ENCODE peak calls at places on chromosomes 7 and 10, in four cellular contexts. S is K562, V is breast epithelium, X is H1. M is an unnamed sample.
A peak's percentile ranks its signal among the peaks of the same experiment; 100 is the strongest.

GRCh38 chr10:127962205-127962604 is 55.3 kb downstream of the PTPRE start:
- DNase-seq in X (no peak), S (no peak), V (no peak), M (no peak)

GRCh38 chr7:139016931-139017511 is 18.8 kb downstream of the ZC3HAV1L start:
- DNase-seq in X (peak; percentile 67), S (peak; percentile 83), V (peak; percentile 31), M (peak; percentile 32)

GRCh38 chr10:60572511-60573194 is 183.0 kb upstream of the ANK3 start:
- DNase-seq in X (no peak), V (no peak), S (no peak), M (no peak)

GRCh38 chr7:1811850-1812692 is 142.0 kb downstream of the ELFN1 start:
- DNase-seq in X (no peak), S (no peak), V (peak; percentile 23), M (no peak)

GRCh38 chr7:96104984-96105383 is 216.9 kb downstream of the SLC25A13 start:
- DNase-seq in V (no peak), S (no peak), X (no peak), M (no peak)

GRCh38 chr7:89681448-89681847 is 472.8 kb upstream of the STEAP1 start:
- DNase-seq in X (no peak), V (no peak), S (no peak), M (no peak)

GRCh38 chr10:97497572-97498075 is 598 bp downstream of the MMS19 start:
- DNase-seq in S (peak; percentile 75), V (peak; percentile 73), X (peak; percentile 73), M (no peak)

GRCh38 chr10:112601214-112602090 is 154.4 kb downstream of the VTI1A start:
- DNase-seq in S (no peak), V (no peak), X (no peak), M (no peak)

GRCh38 chr7:158558816-158559215 is 28.8 kb downstream of the PTPRN2 start:
- DNase-seq in S (no peak), V (no peak), X (no peak), M (no peak)

GRCh38 chr7:128398016-128398840 is 11.6 kb downstream of the IMPDH1 start:
- DNase-seq in X (peak; percentile 92), V (no peak), S (peak; percentile 77), M (no peak)

GRCh38 chr7:75849573-75849972 is 29.3 kb upstream of the RHBDD2 start:
- DNase-seq in X (no peak), S (no peak), V (no peak), M (no peak)

GRCh38 chr7:132424277-132424676 is 152.0 kb downstream of the PLXNA4 start:
- DNase-seq in S (no peak), V (no peak), X (no peak), M (no peak)

GRCh38 chr7:104979167-104979841 is 34.7 kb upstream of the KMT2E start:
- DNase-seq in V (no peak), X (peak; percentile 54), S (no peak), M (peak; percentile 71)

GRCh38 chr10:77671594-77672252 is 34.1 kb upstream of the KCNMA1 start:
- DNase-seq in S (no peak), X (peak; percentile 33), V (no peak), M (no peak)

GRCh38 chr10:15791816-15792524 is 68.3 kb downstream of the MINDY3 start:
- DNase-seq in V (no peak), X (no peak), S (no peak), M (no peak)

GRCh38 chr7:133854739-133855138 is 272.4 kb upstream of the LRGUK start:
- DNase-seq in X (no peak), S (peak; percentile 33), V (no peak), M (peak; percentile 35)

GRCh38 chr10:77744249-77744648 is 106.6 kb upstream of the KCNMA1 start:
- DNase-seq in S (no peak), V (no peak), X (no peak), M (no peak)

GRCh38 chr7:77950548-77950947 is 152.0 kb downstream of the PHTF2 start:
- DNase-seq in S (no peak), X (no peak), V (no peak), M (no peak)

GRCh38 chr7:132349085-132349484 is 227.2 kb downstream of the PLXNA4 start:
- DNase-seq in X (no peak), V (no peak), S (no peak), M (no peak)

GRCh38 chr10:97117372-97117771 is 68.4 kb downstream of the SLIT1 start:
- DNase-seq in V (no peak), S (peak; percentile 13), X (no peak), M (no peak)

GRCh38 chr10:31582365-31583052 is 263.5 kb downstream of the ZEB1 start:
- DNase-seq in X (no peak), V (no peak), S (no peak), M (no peak)

GRCh38 chr7:33774762-33775523 is 130.4 kb upstream of the BMPER start:
- DNase-seq in V (no peak), X (no peak), S (no peak), M (no peak)

GRCh38 chr10:133278577-133279265 is 2.1 kb upstream of the ADAM8 start:
- DNase-seq in X (no peak), S (peak; percentile 80), V (peak; percentile 54), M (no peak)

GRCh38 chr7:27277628-27278027 is 35.0 kb downstream of the EVX1 start:
- DNase-seq in S (no peak), V (no peak), X (no peak), M (no peak)

GRCh38 chr10:58177362-58177947 is 90.2 kb downstream of the IPMK start:
- DNase-seq in V (no peak), X (no peak), S (peak; percentile 17), M (no peak)

GRCh38 chr7:128961030-128961659 is 23.4 kb downstream of the IRF5 start:
- DNase-seq in X (no peak), S (no peak), V (no peak), M (no peak)

GRCh38 chr7:48875300-48875916 is 48.9 kb upstream of the CDC14C start:
- DNase-seq in S (no peak), X (peak; percentile 56), V (peak; percentile 19), M (no peak)

DNA sequence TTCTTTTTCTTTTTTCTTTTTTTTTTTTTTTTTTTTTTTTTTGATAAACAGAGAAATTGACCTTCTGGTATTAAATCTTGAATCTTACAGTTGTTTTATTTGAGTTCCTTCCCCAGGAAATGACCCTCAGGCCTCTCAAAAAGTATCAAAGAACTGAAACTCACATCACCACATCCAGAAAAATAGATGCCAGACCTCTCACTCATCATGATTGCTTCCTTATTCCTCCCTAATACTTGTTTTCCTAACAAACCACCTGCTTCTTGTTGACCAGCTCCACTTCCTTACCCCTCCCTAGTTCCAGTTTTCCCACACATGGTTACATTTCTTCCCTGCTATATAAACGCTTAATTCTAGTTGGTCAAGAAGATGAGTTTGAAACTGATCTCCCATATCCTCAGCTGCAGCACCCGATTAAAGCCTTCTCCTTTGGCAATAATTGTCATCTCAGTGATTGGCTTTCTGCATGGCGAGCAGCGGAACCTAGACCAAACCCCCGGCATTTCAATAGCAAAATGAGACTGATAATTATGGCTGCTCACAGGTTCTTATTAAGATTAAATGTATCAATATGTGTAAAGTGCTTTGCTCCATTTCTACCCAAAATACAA is 681.1 kb upstream of the AUTS2 start:
- DNase-seq in V (no peak), X (no peak), S (no peak), M (no peak)
- H3K9me3 ChIP-seq in V (peaks cover 9% of the 10 kb centered on the region), X (peaks cover 25% of the 10 kb centered on the region), S (no peaks in the 10 kb centered on the region), M (no peaks in the 10 kb centered on the region)

DNA sequence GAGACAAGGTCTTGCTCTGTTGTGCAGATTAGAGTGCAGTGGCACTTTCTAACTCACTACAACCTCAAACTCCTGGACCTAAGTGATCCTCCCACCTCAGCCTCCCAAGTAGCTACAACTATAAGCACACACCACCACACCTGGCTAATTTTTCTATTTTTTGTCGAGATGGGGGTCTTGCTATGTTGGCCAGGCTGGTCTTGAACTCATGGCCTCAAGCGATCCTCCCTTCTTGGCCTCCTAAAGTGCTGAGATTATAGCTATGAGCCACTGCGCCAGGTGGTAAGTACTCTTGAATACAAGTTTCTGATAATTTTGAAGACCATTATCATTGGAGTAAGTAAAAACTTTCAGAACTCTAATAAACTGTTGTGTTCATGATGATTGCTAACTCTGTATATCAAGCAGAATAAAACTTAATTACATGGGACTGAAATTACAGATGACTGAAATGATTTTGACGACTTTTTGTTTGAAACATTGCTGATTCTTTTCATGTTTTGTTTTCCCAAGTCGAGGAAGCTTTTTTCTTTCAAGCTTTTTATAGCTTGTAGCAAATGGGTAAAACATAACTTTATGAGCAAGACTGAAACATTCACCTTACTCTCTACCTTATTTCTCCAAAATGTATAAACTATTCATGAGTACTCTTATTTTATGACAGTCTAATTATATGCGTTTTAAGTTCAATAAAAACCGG is 14.6 kb downstream of the LARP4B start:
- DNase-seq in V (no peak), S (no peak), X (no peak), M (no peak)
- TF ChIP-seq POLR2AphosphoS5 in V (no peak), S (no peak), X (no peak), M (no peak)

DNA sequence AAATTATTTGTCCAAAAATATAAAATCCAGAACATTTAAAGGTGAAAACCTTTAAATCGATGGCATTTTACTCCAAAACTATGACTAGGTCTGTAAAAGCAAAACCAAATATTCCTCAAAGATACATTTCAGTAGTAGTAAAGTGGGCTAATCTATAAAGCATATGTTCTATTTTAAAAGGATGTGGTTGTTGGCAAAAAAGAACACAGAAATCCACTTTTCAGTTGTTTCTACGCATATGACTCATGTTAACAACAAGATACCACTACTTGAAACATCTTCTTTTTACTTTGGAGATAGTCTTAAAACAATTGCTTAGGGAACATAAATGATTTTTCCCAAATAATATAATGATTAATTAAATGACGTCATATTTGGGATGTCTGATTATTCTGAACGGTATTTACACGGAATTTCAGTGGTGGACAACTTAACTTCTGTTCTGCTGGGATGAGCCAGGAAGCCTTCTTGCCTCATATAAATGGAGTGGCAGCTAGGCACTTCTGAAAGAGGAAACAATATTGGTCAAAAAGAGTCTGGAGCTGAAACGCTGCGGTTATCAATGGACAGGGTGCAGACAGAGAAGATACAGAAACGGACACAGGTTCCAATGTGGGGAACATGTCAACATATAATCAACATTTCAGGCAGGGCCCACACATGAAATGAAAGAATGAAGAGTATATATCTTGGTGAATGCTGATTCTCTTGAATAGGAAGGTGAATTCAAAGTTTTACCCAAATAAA is 78.5 kb downstream of the ETV1 start:
- DNase-seq in X (no peak), V (no peak), S (no peak), M (no peak)
- H3K4me3 ChIP-seq in X (no peak overlapping the region), V (no peak overlapping the region), S (no peak overlapping the region), M (no peak overlapping the region)

GRCh38 chr10:129730272-129730992 is 233.6 kb downstream of the EBF3 start:
- DNase-seq in S (no peak), V (no peak), X (peak; percentile 38), M (no peak)

GRCh38 chr10:129727071-129727470 is 237.0 kb downstream of the EBF3 start:
- DNase-seq in V (no peak), S (no peak), X (no peak), M (no peak)

GRCh38 chr10:129727495-129727894 is 236.6 kb downstream of the EBF3 start:
- DNase-seq in X (no peak), S (no peak), V (no peak), M (no peak)

GRCh38 chr10:129728905-129729540 is 235.1 kb downstream of the EBF3 start:
- DNase-seq in V (no peak), S (no peak), X (peak; percentile 38), M (no peak)

DNA sequence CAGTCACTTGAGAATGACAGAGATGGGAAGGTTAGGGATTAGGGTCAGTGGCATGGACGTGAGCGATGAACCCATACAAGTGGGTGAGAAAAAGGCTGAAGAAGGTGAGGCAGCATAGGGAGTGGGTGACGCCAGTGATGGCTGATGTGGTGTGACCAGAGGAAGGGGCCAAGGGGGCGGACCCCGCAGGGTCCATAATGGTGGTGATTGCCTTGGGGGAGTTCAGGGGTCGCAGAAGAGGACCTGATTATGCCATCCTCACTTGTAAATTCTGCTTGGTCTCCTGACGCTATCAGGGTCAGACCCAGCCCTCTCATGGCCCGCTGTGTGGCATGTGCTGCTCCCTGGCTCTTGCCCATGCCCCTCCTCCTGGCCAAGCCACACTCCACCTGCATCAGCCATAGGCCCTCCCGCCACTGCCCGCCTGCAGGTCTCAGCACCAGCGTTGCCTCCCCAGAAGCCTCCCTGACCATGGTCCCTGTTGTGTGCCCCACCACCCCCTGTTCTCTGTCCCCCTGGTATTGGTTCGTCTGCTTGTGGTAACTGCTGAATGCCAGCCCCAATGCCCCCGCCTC is 235.7 kb downstream of the EBF3 start:
- DNase-seq in S (no peak), V (no peak), X (no peak), M (no peak)
- H3K9me3 ChIP-seq in S (no peaks in the 10 kb centered on the region), V (peaks cover 6% of the 10 kb centered on the region), X (peaks cover 8% of the 10 kb centered on the region), M (no peaks in the 10 kb centered on the region)